ENCODE peak calls at places on chromosomes 4 and X, in four cellular contexts. A is heart left ventricle, Y is A549, L is SK-N-SH. W is an unnamed sample.

GRCh38 chrX:142251202-142251601 is 46.1 kb upstream of the MAGEC2 start:
- DNase-seq in A (no peak), Y (no peak), L (no peak), W (no peak)

GRCh38 chr4:82247629-82248028 is 126.2 kb downstream of the HNRNPD start:
- DNase-seq in A (no peak), Y (no peak), L (no peak), W (no peak)

GRCh38 chr4:75723117-75723801 is 1.1 kb upstream of the USO1 start:
- DNase-seq in A (no peak), Y (no peak), L (peak; percentile 32), W (no peak)

GRCh38 chr4:112956458-112956857 is 93.0 kb upstream of the ANK2 start:
- DNase-seq in A (no peak), Y (no peak), L (no peak), W (no peak)

GRCh38 chrX:112211459-112211858 is 128.9 kb upstream of the TRPC5 start:
- DNase-seq in A (no peak), Y (no peak), L (no peak), W (peak; percentile 12)

GRCh38 chr4:8555716-8556115 is 24.5 kb upstream of the GPR78 start:
- DNase-seq in A (no peak), Y (no peak), L (no peak), W (no peak)

GRCh38 chr4:168794092-168794707 is 215.9 kb downstream of the CBR4 start:
- DNase-seq in A (no peak), Y (no peak), L (no peak), W (no peak)

GRCh38 chr4:112518675-112519074 is 2.7 kb upstream of the NEUROG2 start:
- DNase-seq in A (no peak), Y (no peak), L (no peak), W (no peak)

GRCh38 chrX:122418758-122419157 is 765.3 kb upstream of the GRIA3 start:
- DNase-seq in A (no peak), Y (no peak), L (no peak), W (no peak)

GRCh38 chr4:2395038-2395437 is 23.4 kb downstream of the ZFYVE28 start:
- DNase-seq in A (no peak), Y (no peak), L (no peak), W (peak; percentile 23)

GRCh38 chr4:37629713-37630112 is 56.5 kb downstream of the RELL1 start:
- DNase-seq in A (no peak), Y (no peak), L (no peak), W (no peak)

GRCh38 chr4:172134536-172134935 is 321.3 kb downstream of the GALNTL6 start:
- DNase-seq in A (no peak), Y (no peak), L (no peak), W (no peak)

GRCh38 chrX:65706041-65706828 is 38.8 kb downstream of the MSN start:
- DNase-seq in A (peak; percentile 61), Y (peak; percentile 61), L (no peak), W (no peak)

GRCh38 chr4:144294211-144294610 is 153.7 kb upstream of the GYPA start:
- DNase-seq in A (no peak), Y (no peak), L (no peak), W (no peak)

GRCh38 chr4:177220376-177220775 is 89.3 kb upstream of the NEIL3 start:
- DNase-seq in A (no peak), Y (no peak), L (no peak), W (no peak)

GRCh38 chr4:39823193-39823592 is 125.3 kb downstream of the UBE2K start:
- DNase-seq in A (no peak), Y (no peak), L (no peak), W (no peak)

GRCh38 chr4:7295201-7295916 is 103.0 kb downstream of the SORCS2 start:
- DNase-seq in A (peak; percentile 77), Y (no peak), L (peak; percentile 46), W (no peak)

GRCh38 chr4:70583952-70584834 is 7.9 kb upstream of the AMBN start:
- DNase-seq in A (no peak), Y (peak; percentile 0), L (no peak), W (no peak)

GRCh38 chr4:76208005-76208765 is 5.4 kb downstream of the SCARB2 start:
- DNase-seq in A (peak; percentile 89), Y (peak; percentile 63), L (peak; percentile 32), W (no peak)

GRCh38 chr4:183284965-183285364 is 35.1 kb downstream of the CLDN22 start:
- DNase-seq in A (no peak), Y (no peak), L (no peak), W (peak; percentile 81)

GRCh38 chrX:151697537-151697936 is 2.3 kb downstream of the PRRG3 start:
- DNase-seq in A (no peak), Y (no peak), L (no peak), W (no peak)

GRCh38 chr4:244471-244870 is 60.8 kb downstream of the ZNF732 start:
- DNase-seq in A (peak; percentile 27), Y (peak; percentile 38), L (no peak), W (no peak)

GRCh38 chr4:130238121-130238520 is 1142.2 kb downstream of the C4orf33 start:
- DNase-seq in A (no peak), Y (no peak), L (no peak), W (peak; percentile 3)

GRCh38 chr4:138330531-138330930 is 88.4 kb upstream of the SLC7A11 start:
- DNase-seq in A (no peak), Y (peak; percentile 35), L (no peak), W (no peak)

GRCh38 chr4:1099270-1099669 is 14.1 kb downstream of the RNF212 start:
- DNase-seq in A (no peak), Y (no peak), L (peak; percentile 6), W (no peak)

GRCh38 chr4:89835413-89835812 is 1.5 kb downstream of the SNCA start:
- DNase-seq in A (no peak), Y (no peak), L (no peak), W (no peak)
- H3K4me3 ChIP-seq in A (no peak overlapping the region), Y (no peak overlapping the region), L (no peak overlapping the region), W (peak overlapping the region; percentile 70)

GRCh38 chrX:133749370-133749769 is 236.0 kb downstream of the GPC3 start:
- DNase-seq in A (no peak), Y (no peak), L (no peak), W (no peak)

GRCh38 chrX:133741303-133741702 is 244.1 kb downstream of the GPC3 start:
- DNase-seq in A (no peak), Y (no peak), L (no peak), W (no peak)

GRCh38 chrX:133742602-133743305 is 242.6 kb downstream of the GPC3 start:
- DNase-seq in A (no peak), Y (no peak), L (no peak), W (no peak)

GRCh38 chrX:133746593-133746992 is 238.8 kb downstream of the GPC3 start:
- DNase-seq in A (no peak), Y (no peak), L (no peak), W (no peak)

DNA sequence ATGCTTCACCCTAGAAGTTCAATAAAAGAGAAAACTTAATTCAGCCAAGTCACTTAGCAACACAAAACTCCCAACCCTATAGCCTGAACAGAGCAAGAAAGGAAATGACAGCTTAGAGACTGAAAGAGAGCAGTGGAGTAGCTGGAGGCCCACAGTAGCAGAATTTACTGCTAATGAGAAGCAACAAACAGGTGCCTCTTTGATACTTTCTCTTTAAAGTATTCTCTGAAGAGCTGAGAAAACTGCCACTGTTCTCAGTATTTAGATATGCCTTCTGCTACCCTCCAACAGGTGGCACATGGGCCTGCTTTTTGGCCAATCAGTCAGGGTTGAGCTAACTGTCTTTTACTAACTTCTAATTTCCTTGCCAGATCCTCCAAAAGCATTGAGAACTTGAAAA is 240.0 kb downstream of the GPC3 start:
- DNase-seq in A (no peak), Y (no peak), L (no peak), W (no peak)
- TF ChIP-seq CTCF in A (no peak), Y (no peak), L (no peak), W (no peak)

DNA sequence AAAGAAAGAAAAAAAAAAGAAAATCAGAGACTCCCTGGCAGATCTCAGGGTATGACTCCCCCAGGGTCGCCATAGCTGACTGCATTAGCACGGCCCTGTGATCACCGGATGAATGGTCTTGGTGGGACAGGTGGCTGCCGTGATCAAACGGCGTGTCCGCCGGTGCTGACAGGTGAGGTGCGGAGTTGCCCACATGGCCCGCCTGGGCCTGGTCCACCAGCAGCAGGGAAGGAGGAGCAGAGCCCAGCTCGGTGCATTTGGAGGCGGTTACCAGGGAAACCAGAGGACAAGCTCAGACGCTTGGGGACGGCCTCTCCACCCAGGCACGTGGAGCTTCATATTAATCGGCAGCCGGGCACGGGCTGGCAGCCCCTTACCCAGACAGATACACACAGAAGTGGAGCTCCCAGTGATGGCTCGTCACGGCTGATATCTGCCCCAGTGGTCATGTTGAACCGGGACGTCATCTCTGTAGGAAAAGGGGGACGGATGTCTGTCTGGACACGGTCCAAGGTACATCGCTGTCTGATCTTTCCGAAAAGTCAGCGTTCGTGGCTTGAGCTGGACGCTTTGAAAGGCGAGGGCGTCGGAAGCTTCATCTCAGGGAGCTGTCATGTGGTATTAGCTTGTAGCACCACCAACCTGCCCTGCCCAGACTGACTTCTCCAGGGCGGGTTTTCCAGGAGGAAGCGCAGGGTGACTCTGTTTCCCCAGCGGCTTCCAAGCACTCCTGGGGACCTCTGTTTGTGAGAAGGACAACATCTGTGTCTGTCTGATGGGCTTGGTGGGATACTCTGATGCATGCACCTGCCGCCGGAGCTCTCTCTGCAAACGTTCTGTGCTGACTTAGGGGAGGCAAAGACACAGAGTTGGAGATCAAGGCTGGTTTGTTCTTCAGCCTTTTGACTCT is 180.7 kb downstream of the CRLF2 start:
- DNase-seq in A (no peak), Y (no peak), L (no peak), W (no peak)
- H3K4me3 ChIP-seq in A (no peak overlapping the region), Y (no peak overlapping the region), L (no peak overlapping the region), W (no peak overlapping the region)

GRCh38 chr4:5710962-5711478 is at the start of gene EVC:
- DNase-seq in A (peak; percentile 87), Y (peak; percentile 70), L (peak; percentile 90), W (peak; percentile 23)
- TF ChIP-seq CTCF in A (no peak), Y (no peak), L (peak; percentile 8), W (no peak)

GRCh38 chr4:78553526-78554060 is 2.0 kb downstream of the ANXA3 start:
- DNase-seq in A (no peak), Y (no peak), L (no peak), W (no peak)

GRCh38 chr4:78552398-78553396 is 1.1 kb downstream of the ANXA3 start:
- DNase-seq in A (no peak), Y (peak; percentile 72), L (no peak), W (no peak)

GRCh38 chr4:78556655-78557054 is 5.1 kb downstream of the ANXA3 start:
- DNase-seq in A (no peak), Y (no peak), L (no peak), W (no peak)

GRCh38 chr4:78551420-78552351 is at the start of gene ANXA3:
- DNase-seq in A (peak; percentile 60), Y (no peak), L (peak; percentile 72), W (no peak)
- H3K4me3 ChIP-seq in A (peak within 1 kb of the TSS; percentile 62), Y (peak within 1 kb of the TSS; percentile 69), L (peak within 1 kb of the TSS; percentile 58), W (peak within 1 kb of the TSS; percentile 44)

GRCh38 chr4:98176531-98176930 is 33.3 kb upstream of the STPG2 start:
- DNase-seq in A (no peak), Y (no peak), L (no peak), W (no peak)
- TF ChIP-seq CTCF in A (no peak), Y (no peak), L (no peak), W (no peak)

GRCh38 chrX:115233497-115234219 is at the start of gene LRCH2:
- DNase-seq in A (peak; percentile 26), Y (no peak), L (peak; percentile 86), W (peak; percentile 19)
- H3K4me3 ChIP-seq in A (peak within 1 kb of the TSS; percentile 34), Y (peak within 1 kb of the TSS; percentile 45), L (peak within 1 kb of the TSS; percentile 57), W (peak within 1 kb of the TSS; percentile 59)

GRCh38 chrX:106397788-106398538 is 213.8 kb upstream of the RADX start:
- DNase-seq in A (no peak), Y (no peak), L (no peak), W (peak; percentile 13)
- TF ChIP-seq CTCF in A (peak; percentile 9), Y (peak; percentile 19), L (peak; percentile 13), W (peak; percentile 12)

W was measured in astrocyte of the cerebellum.